ENCODE peak calls at places on chromosomes 4 and X, in nine cellular contexts. U is lower lobe of right lung; L is CD4-positive, alpha-beta memory T cell; X is left ventricle myocardium inferior; I is sigmoid colon; C is A673; N is psoas muscle; S is ovary; O is BE2C. T is an unnamed sample. For H3K4me1, the result is how much of the 10 kb centered on the place peaks cover.

GRCh38 chr4:25783943-25784342 is 78.8 kb downstream of the SEL1L3 start:
- DNase-seq in L (no peak), I (no peak), X (no peak), S (no peak), C (no peak), U (no peak), O (no peak), N (no peak), T (no peak)

GRCh38 chr4:6771229-6771671 is 11.3 kb upstream of the KIAA0232 start:
- DNase-seq in X (peak), O (no peak), S (no peak), N (peak), I (peak), L (no peak), C (no peak), U (peak), T (peak)

GRCh38 chrX:54171091-54171490 is 12.0 kb downstream of the FAM120C start:
- DNase-seq in O (no peak), I (no peak), U (no peak), L (no peak), N (no peak), X (no peak), C (no peak), S (no peak), T (no peak)

GRCh38 chrX:77087529-77088169 is 359.5 kb upstream of the FGF16 start:
- DNase-seq in U (no peak), X (no peak), L (no peak), N (peak), C (no peak), I (no peak), O (no peak), S (peak), T (peak)

GRCh38 chr4:17111959-17112659 is 213.7 kb upstream of the LDB2 start:
- DNase-seq in L (no peak), X (no peak), C (peak), I (no peak), N (no peak), S (no peak), U (no peak), O (peak), T (no peak)

GRCh38 chrX:67583171-67583570 is 39.4 kb downstream of the AR start:
- DNase-seq in U (no peak), N (no peak), C (no peak), L (no peak), X (no peak), O (no peak), S (no peak), I (no peak), T (no peak)

GRCh38 chrX:11787564-11787963 is 29.5 kb downstream of the MSL3 start:
- DNase-seq in X (peak), L (peak), C (peak), O (peak), S (peak), U (peak), I (peak), N (peak), T (peak)

GRCh38 chr4:72006576-72006975 is 25.2 kb upstream of the NPFFR2 start:
- DNase-seq in O (no peak), I (no peak), L (no peak), C (no peak), N (no peak), S (no peak), X (no peak), U (no peak), T (no peak)

GRCh38 chr4:85474818-85475630 is at the start of gene ARHGAP24:
- DNase-seq in X (peak), O (peak), N (peak), U (peak), S (peak), I (peak), C (peak), L (no peak), T (peak)

GRCh38 chr4:100566396-100566795 is 48.6 kb upstream of the EMCN start:
- DNase-seq in I (no peak), N (no peak), C (no peak), S (no peak), U (no peak), X (no peak), L (no peak), O (no peak), T (no peak)

GRCh38 chr4:126564283-126564854 is 1068.4 kb upstream of the INTU start:
- DNase-seq in N (no peak), I (no peak), C (no peak), L (no peak), X (no peak), U (no peak), O (peak), S (no peak), T (no peak)

GRCh38 chrX:107674480-107675364 is 46.4 kb downstream of the PRPS1 start:
- DNase-seq in C (no peak), S (peak), L (no peak), O (no peak), N (peak), X (peak), I (peak), U (peak), T (peak)

GRCh38 chr4:152579107-152579764 is 43.3 kb upstream of the FBXW7 start:
- DNase-seq in S (no peak), I (no peak), N (no peak), U (no peak), X (no peak), L (no peak), O (no peak), C (no peak), T (no peak)

GRCh38 chr4:15729910-15730533 is 27.2 kb downstream of the BST1 start:
- DNase-seq in L (peak), S (no peak), I (no peak), X (no peak), O (no peak), C (peak), U (no peak), N (no peak), T (no peak)

GRCh38 chr4:75723117-75723801 is 1.1 kb upstream of the USO1 start:
- DNase-seq in C (no peak), X (no peak), N (no peak), U (no peak), I (no peak), S (no peak), O (peak), L (no peak), T (peak)

GRCh38 chr4:34720563-34720962 is 1523.8 kb downstream of the ARAP2 start:
- DNase-seq in L (no peak), S (no peak), O (no peak), I (no peak), X (no peak), N (no peak), U (no peak), C (peak), T (no peak)

GRCh38 chr4:37891221-37892159 is 606 bp downstream of the TBC1D1 start:
- DNase-seq in S (peak), N (no peak), O (no peak), L (peak), X (peak), C (no peak), U (peak), I (peak), T (peak)

GRCh38 chr4:70901607-70901983 is 574 bp upstream of the MOB1B start:
- DNase-seq in S (no peak), U (no peak), C (no peak), O (no peak), X (no peak), N (no peak), I (no peak), L (no peak), T (no peak)

GRCh38 chrX:10467793-10468192 is 152.6 kb downstream of the MID1 start:
- DNase-seq in I (no peak), X (no peak), N (no peak), U (no peak), C (no peak), L (no peak), O (no peak), S (no peak), T (no peak)

GRCh38 chr4:184190711-184191110 is 27.0 kb downstream of the ENPP6 start:
- DNase-seq in I (no peak), U (no peak), N (no peak), L (no peak), S (no peak), X (no peak), C (no peak), O (no peak), T (no peak)

GRCh38 chr4:60463846-60464502 is 736.2 kb upstream of the ADGRL3 start:
- DNase-seq in L (no peak), O (no peak), U (no peak), N (no peak), S (no peak), I (no peak), C (no peak), X (no peak), T (no peak)
- H3K4me1 ChIP-seq in L (under half), O (under half), U (under half), N (under half), S (under half), I (under half), C (under half), X (under half), T (under half)

GRCh38 chr4:57075353-57075752 is 34.8 kb downstream of the IGFBP7 start:
- DNase-seq in L (no peak), I (no peak), N (no peak), S (no peak), C (no peak), X (no peak), U (no peak), O (no peak), T (no peak)

GRCh38 chr4:57074753-57075152 is 35.4 kb downstream of the IGFBP7 start:
- DNase-seq in I (no peak), N (no peak), C (no peak), U (no peak), X (no peak), S (no peak), O (no peak), L (no peak), T (no peak)

GRCh38 chr4:57077550-57078311 is 32.5 kb downstream of the IGFBP7 start:
- DNase-seq in O (no peak), U (no peak), L (no peak), S (no peak), I (no peak), X (no peak), C (no peak), N (no peak), T (no peak)

GRCh38 chr4:57078685-57079521 is 31.3 kb downstream of the IGFBP7 start:
- DNase-seq in X (no peak), L (no peak), I (no peak), C (no peak), U (peak), O (no peak), N (no peak), S (no peak), T (peak)

DNA sequence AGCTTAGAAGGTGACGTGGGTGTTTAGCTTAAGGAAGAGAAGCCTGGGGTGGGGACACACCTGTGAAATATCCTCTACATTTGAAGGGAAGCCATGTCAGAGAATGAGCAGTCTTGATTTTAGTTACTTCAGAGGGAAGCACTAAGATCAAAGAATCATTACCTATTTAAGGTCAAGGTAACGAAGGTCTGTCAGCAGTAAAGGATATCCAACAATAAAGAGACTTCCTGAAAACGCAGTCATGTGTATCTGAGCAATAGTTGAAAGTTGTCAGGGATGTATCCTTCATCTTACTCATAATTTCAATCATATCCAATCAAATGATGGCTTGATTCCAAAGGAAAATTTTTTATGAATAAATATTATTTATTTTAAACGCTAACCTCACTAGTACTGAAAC is 33.5 kb downstream of the IGFBP7 start:
- DNase-seq in C (no peak), I (no peak), X (no peak), S (no peak), N (no peak), L (no peak), O (no peak), U (no peak), T (no peak)
- H3K4me1 ChIP-seq in C (under half), I (half or more), X (half or more), S (under half), N (under half), L (under half), O (under half), U (under half), T (under half)

GRCh38 chr4:13700196-13701140 is 72.9 kb upstream of the BOD1L1 start:
- DNase-seq in O (no peak), N (no peak), C (no peak), I (no peak), L (no peak), X (no peak), S (no peak), U (no peak), T (no peak)
- H3K4me1 ChIP-seq in O (under half), N (under half), C (under half), I (under half), L (under half), X (under half), S (under half), U (under half), T (under half)

DNA sequence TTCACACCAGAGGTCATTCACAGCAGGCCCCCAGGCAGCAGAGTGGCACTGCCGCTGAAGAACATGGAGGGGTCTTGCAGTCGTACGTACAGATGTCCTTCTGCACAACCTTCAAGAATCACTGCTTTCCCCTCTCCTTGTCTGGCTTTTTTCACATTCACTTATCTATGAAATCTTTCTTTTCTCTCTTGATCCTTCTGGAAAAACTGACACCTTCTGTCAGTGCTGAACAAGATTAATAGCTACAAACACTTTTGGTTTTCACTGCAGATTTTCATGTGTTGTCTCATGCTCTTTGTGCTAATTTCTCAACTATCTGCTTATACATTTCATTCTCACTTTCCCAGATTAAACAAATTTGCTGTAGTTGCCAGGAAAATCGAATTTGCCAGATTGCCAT is 83.0 kb downstream of the RPS3A start:
- DNase-seq in L (no peak), I (no peak), X (no peak), C (no peak), N (no peak), S (no peak), O (no peak), U (no peak), T (no peak)
- H3K4me1 ChIP-seq in L (under half), I (under half), X (under half), C (under half), N (under half), S (under half), O (under half), U (under half), T (under half)

GRCh38 chrX:129772796-129773431 is 6.8 kb upstream of the SASH3 start:
- DNase-seq in S (no peak), L (peak), C (no peak), U (peak), I (peak), X (peak), N (peak), O (no peak), T (no peak)
- H3K4me1 ChIP-seq in S (under half), L (half or more), C (under half), U (under half), I (under half), X (under half), N (under half), O (under half), T (under half)

GRCh38 chrX:136629084-136629750 is 18.7 kb upstream of the CD40LG start:
- DNase-seq in X (no peak), C (no peak), S (no peak), I (no peak), O (no peak), N (no peak), L (peak), U (no peak), T (no peak)
- H3K4me1 ChIP-seq in X (under half), C (under half), S (under half), I (under half), O (under half), N (under half), L (half or more), U (under half), T (under half)

DNA sequence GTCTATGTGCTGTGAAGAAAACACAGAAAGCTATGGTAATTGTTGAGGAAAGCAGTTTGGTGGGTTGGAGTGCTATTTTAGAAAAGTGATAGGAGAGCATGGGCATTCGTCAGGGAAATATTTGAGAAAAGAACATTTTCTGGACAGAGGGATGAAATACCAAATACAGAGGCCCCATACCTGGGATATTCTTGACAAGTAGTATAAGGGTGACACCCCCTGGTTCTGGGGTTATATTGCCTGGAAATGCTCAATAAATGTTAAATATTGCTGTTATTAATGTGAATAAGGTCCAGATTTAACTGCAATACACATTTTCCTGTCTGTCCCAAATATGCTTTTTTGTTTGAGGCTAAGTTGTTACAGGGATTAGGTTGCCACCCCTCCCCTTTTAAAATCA is 42.9 kb downstream of the WWC2 start:
- DNase-seq in X (no peak), L (no peak), O (no peak), I (no peak), S (no peak), U (no peak), C (no peak), N (no peak), T (no peak)
- H3K4me1 ChIP-seq in X (half or more), L (under half), O (half or more), I (half or more), S (under half), U (under half), C (half or more), N (under half), T (under half)

DNA sequence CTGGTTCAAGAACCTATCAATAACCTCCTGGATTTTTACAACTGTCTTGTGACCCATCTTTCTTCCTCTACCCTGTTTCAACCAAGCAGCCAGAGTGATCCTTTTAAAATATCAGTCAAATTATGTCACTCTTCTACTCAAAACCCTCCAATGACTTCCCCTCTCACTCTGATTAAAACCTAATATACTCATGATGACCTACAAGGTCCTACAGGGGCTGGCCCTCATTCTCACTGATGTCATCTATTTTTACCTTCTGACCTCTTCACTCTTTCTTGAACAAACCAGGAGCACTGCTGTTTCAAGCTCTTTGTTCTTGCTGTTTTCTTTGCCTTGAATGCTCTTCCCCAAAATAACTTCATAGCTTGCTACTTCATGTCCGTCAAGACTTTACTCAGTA is 48.5 kb downstream of the ARHGEF38 start:
- DNase-seq in U (no peak), L (no peak), I (no peak), X (no peak), C (no peak), N (no peak), S (no peak), O (no peak), T (no peak)
- H3K4me1 ChIP-seq in U (under half), L (under half), I (under half), X (under half), C (under half), N (under half), S (under half), O (under half), T (under half)

DNA sequence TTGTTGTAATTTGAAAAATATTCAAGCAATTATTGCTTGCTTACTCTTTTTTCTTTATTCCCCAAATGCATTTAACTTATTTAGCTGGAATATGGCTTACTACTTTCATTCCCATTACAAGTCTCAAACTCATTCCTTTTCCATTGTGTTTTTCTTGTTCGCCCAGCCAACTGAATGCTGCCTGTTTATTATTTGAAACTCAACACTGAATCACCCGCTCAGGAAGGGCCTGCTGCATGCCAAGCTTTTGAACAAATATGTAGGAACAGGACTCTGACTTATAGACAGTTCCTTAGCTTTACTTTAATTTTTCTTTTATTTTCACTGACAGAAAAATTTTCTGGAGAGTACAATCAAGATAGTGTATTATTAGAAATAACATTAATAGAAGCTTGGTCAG is 12.9 kb downstream of the PCDH18 start:
- DNase-seq in S (no peak), I (no peak), N (no peak), O (no peak), X (no peak), C (no peak), L (no peak), U (no peak), T (no peak)
- H3K4me1 ChIP-seq in S (under half), I (under half), N (under half), O (under half), X (under half), C (under half), L (under half), U (under half), T (under half)

T was measured in body of pancreas.